ENCODE peak calls at places on chromosomes 11 and 22, in four cellular contexts. L is A549, H is K562, X is HepG2. J is an unnamed sample.
A peak's percentile ranks its signal among the peaks of the same experiment; 100 is the strongest.

GRCh38 chr22:50340157-50340879 is 2.8 kb upstream of the PPP6R2 start:
- DNase-seq in L (peak; percentile 58), H (peak; percentile 7), X (peak; percentile 70), J (no peak)

GRCh38 chr11:103396237-103396636 is 287.0 kb downstream of the DYNC2H1 start:
- DNase-seq in L (no peak), H (no peak), X (no peak), J (no peak)

GRCh38 chr11:1916132-1916985 is 3.1 kb upstream of the TNNT3 start:
- DNase-seq in L (no peak), H (no peak), X (no peak), J (no peak)

GRCh38 chr11:125164422-125165110 is at the start of gene PKNOX2:
- DNase-seq in L (peak; percentile 41), H (peak; percentile 68), X (peak; percentile 15), J (peak; percentile 91)

GRCh38 chr11:118652681-118653181 is 26.7 kb downstream of the TREH start:
- DNase-seq in L (no peak), H (no peak), X (no peak), J (no peak)

GRCh38 chr11:103789957-103790356 is 246.5 kb upstream of the DDI1 start:
- DNase-seq in L (no peak), H (no peak), X (no peak), J (no peak)

GRCh38 chr11:134659882-134660281 is 247.8 kb upstream of the B3GAT1 start:
- DNase-seq in L (no peak), H (no peak), X (no peak), J (no peak)

GRCh38 chr22:32806296-32806695 is 4.8 kb downstream of the TIMP3 start:
- DNase-seq in L (no peak), H (no peak), X (no peak), J (no peak)

GRCh38 chr11:120168960-120169681 is 31.2 kb upstream of the TRIM29 start:
- DNase-seq in L (peak; percentile 54), H (peak; percentile 90), X (peak; percentile 30), J (peak; percentile 84)

GRCh38 chr11:65866524-65867283 is 5.9 kb downstream of the EFEMP2 start:
- DNase-seq in L (no peak), H (no peak), X (no peak), J (no peak)

GRCh38 chr11:48087974-48088681 is 107.8 kb downstream of the PTPRJ start:
- DNase-seq in L (no peak), H (no peak), X (peak; percentile 24), J (no peak)

GRCh38 chr11:120137611-120138521 is at the start of gene TRIM29:
- DNase-seq in L (no peak), H (peak; percentile 20), X (no peak), J (no peak)

GRCh38 chr11:87007938-87008337 is 29.8 kb upstream of the TMEM135 start:
- DNase-seq in L (no peak), H (no peak), X (no peak), J (no peak)

GRCh38 chr11:46281374-46281831 is 3.9 kb downstream of the CREB3L1 start:
- DNase-seq in L (no peak), H (peak; percentile 50), X (no peak), J (no peak)

GRCh38 chr11:69630009-69630870 is 10.7 kb upstream of the CCND1 start:
- DNase-seq in L (peak; percentile 47), H (peak; percentile 45), X (no peak), J (no peak)

GRCh38 chr11:96265972-96266371 is 77.0 kb downstream of the MAML2 start:
- DNase-seq in L (no peak), H (no peak), X (no peak), J (no peak)

GRCh38 chr22:17786435-17787158 is 12.3 kb upstream of the BID start:
- DNase-seq in L (no peak), H (peak; percentile 89), X (peak; percentile 91), J (peak; percentile 47)

GRCh38 chr11:38005597-38005996 is 1407.6 kb upstream of the RAG2 start:
- DNase-seq in L (no peak), H (no peak), X (no peak), J (no peak)

GRCh38 chr11:133175111-133175510 is 357.2 kb downstream of the OPCML start:
- DNase-seq in L (no peak), H (no peak), X (no peak), J (no peak)

GRCh38 chr11:26297179-26297970 is 34.6 kb upstream of the ANO3 start:
- DNase-seq in L (peak; percentile 77), H (peak; percentile 8), X (peak; percentile 58), J (no peak)

GRCh38 chr11:65918211-65919150 is at the start of gene C11orf68:
- DNase-seq in L (peak; percentile 62), H (no peak), X (no peak), J (peak; percentile 32)

GRCh38 chr22:37195921-37196320 is 7.9 kb upstream of the C1QTNF6 start:
- DNase-seq in L (no peak), H (no peak), X (no peak), J (no peak)

GRCh38 chr11:60914620-60915249 is 777 bp downstream of the TMEM109 start:
- DNase-seq in L (no peak), H (peak; percentile 61), X (no peak), J (no peak)
- TF ChIP-seq HMGXB4 in L (no peak), H (peak; percentile 11), X (no peak), J (no peak)

DNA sequence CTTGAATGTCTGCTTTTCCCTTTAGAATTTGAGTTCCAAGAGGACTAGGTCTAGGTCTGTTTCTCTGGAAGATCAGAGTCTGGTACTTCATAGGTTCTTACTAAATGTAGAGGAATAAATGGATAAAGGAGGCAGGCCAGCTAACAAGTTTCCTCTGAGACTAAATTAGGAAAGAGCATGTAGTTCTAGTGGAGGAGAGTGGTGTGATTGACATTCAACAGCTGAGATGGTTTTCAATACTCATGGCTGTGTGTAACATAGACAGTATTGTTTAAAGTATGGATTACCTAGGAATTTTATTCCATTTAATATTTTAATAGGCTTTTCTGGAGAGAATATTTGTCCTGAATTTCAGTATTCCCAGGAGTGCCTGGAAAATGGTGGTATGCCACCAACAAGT is 364.7 kb downstream of the METTL15 start:
- DNase-seq in L (no peak), H (no peak), X (no peak), J (no peak)
- TF ChIP-seq HMGXB4 in L (no peak), H (no peak), X (no peak), J (no peak)

DNA sequence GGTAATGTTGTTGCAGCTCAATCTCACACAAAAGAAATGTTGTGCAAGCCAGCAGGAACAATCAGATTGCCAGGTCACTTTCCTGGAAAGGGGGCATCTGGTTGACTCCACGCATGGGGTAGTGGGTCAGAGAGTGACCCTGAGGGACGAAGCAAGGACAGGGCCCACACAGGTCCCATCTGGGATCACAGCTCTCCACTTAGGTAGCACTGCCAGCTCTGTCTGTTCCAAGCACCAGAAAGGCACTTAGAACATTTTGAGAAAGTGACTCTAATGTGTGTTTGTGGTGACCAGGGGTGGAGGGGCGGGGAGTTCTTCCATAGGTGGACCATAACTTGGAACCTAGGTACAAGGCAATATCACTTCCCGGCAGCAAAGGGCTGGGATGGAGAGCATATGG is 109.6 kb downstream of the RASSF10 start:
- DNase-seq in L (no peak), H (no peak), X (no peak), J (no peak)
- TF ChIP-seq HMGXB4 in L (no peak), H (no peak), X (no peak), J (no peak)

GRCh38 chr11:123822022-123822421 is 15.9 kb upstream of the OR6M1 start:
- DNase-seq in L (no peak), H (no peak), X (no peak), J (no peak)
- TF ChIP-seq HMGXB4 in L (no peak), H (no peak), X (no peak), J (no peak)

GRCh38 chr22:42906605-42907338 is 49.7 kb upstream of the ARFGAP3 start:
- DNase-seq in L (no peak), H (no peak), X (no peak), J (no peak)

GRCh38 chr22:42905702-42906183 is 48.7 kb upstream of the ARFGAP3 start:
- DNase-seq in L (no peak), H (no peak), X (no peak), J (no peak)

GRCh38 chr22:42904049-42904448 is 47.0 kb upstream of the ARFGAP3 start:
- DNase-seq in L (no peak), H (no peak), X (no peak), J (no peak)

GRCh38 chr22:42902875-42903510 is 45.9 kb upstream of the ARFGAP3 start:
- DNase-seq in L (no peak), H (no peak), X (no peak), J (peak; percentile 30)

DNA sequence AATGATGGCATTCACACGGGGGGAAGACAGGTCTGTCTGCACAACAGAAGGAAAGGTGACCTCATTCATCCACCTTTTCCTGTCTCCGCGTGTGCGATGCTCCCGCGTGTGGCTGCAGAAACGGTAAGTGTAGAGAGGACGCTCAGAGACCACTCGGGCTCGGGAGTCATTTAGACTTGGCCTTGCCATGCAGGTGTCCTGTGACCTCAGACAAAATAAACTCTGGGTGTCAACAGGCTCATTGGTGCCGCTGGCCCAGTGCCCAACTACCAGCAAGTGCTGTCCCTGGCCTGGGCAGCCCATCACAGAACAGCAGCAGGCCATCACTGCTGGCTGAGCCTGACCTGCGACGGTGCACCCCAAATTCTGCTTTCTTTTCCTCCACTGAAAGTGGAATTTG is 48.1 kb upstream of the ARFGAP3 start:
- DNase-seq in L (no peak), H (no peak), X (no peak), J (no peak)
- TF ChIP-seq HMGXB4 in L (no peak), H (no peak), X (no peak), J (no peak)

GRCh38 chr22:23070418-23071162 is at the start of gene GNAZ:
- DNase-seq in L (peak; percentile 5), H (peak; percentile 87), X (no peak), J (peak; percentile 51)
- TF ChIP-seq HMGXB4 in L (no peak), H (no peak), X (no peak), J (no peak)

GRCh38 chr11:112297248-112297866 is 36.7 kb upstream of the PLET1 start:
- DNase-seq in L (no peak), H (no peak), X (no peak), J (no peak)

GRCh38 chr11:112296044-112296443 is 35.4 kb upstream of the PLET1 start:
- DNase-seq in L (no peak), H (no peak), X (no peak), J (no peak)

GRCh38 chr11:112300094-112300786 is 39.6 kb upstream of the PLET1 start:
- DNase-seq in L (no peak), H (no peak), X (no peak), J (no peak)

GRCh38 chr11:112294688-112295340 is 34.2 kb upstream of the PLET1 start:
- DNase-seq in L (no peak), H (no peak), X (no peak), J (no peak)

GRCh38 chr11:112298535-112298934 is 37.9 kb upstream of the PLET1 start:
- DNase-seq in L (no peak), H (no peak), X (no peak), J (no peak)
- TF ChIP-seq HMGXB4 in L (no peak), H (no peak), X (no peak), J (no peak)

GRCh38 chr11:58923300-58923788 is 15.9 kb upstream of the GLYATL1 start:
- DNase-seq in L (peak; percentile 25), H (peak; percentile 20), X (peak; percentile 13), J (peak; percentile 43)
- TF ChIP-seq HMGXB4 in L (no peak), H (no peak), X (no peak), J (no peak)

GRCh38 chr22:42584364-42584940 is 30.2 kb downstream of the POLDIP3 start:
- DNase-seq in L (no peak), H (no peak), X (no peak), J (no peak)
- TF ChIP-seq HMGXB4 in L (no peak), H (no peak), X (no peak), J (no peak)

GRCh38 chr22:30390974-30391691 is 3.9 kb upstream of the RNF215 start:
- DNase-seq in L (peak; percentile 68), H (peak; percentile 52), X (peak; percentile 85), J (peak; percentile 66)
- TF ChIP-seq HMGXB4 in L (no peak), H (no peak), X (peak; percentile 81), J (no peak)